ENCODE peak calls at places on chromosome X, in four cellular contexts. L is heart left ventricle, U is transverse colon, O is suprapubic skin. B is an unnamed sample. For H3K9me3, the result is how much of the 10 kb centered on the place peaks cover.

GRCh38 chrX:77003956-77004355 is 443.2 kb upstream of the FGF16 start:
- DNase-seq in L (no peak), U (no peak), O (no peak), B (no peak)

GRCh38 chrX:20514358-20514757 is 247.6 kb upstream of the RPS6KA3 start:
- DNase-seq in U (no peak), L (no peak), O (no peak), B (no peak)

GRCh38 chrX:144006811-144007210 is 122.9 kb downstream of the UBE2NL start:
- DNase-seq in U (no peak), L (no peak), O (no peak), B (no peak)

GRCh38 chrX:66625525-66625924 is 13.4 kb downstream of the EDA2R start:
- DNase-seq in U (no peak), O (no peak), L (no peak), B (no peak)

GRCh38 chrX:53317365-53318069 is 36.1 kb upstream of the IQSEC2 start:
- DNase-seq in U (peak), L (peak), O (no peak), B (peak)

GRCh38 chrX:12825801-12826200 is 34.6 kb downstream of the PRPS2 start:
- DNase-seq in O (no peak), L (no peak), U (no peak), B (no peak)

GRCh38 chrX:103918584-103919335 is 43.7 kb upstream of the TMSB15B start:
- DNase-seq in O (peak), L (peak), U (peak), B (peak)

GRCh38 chrX:119398974-119399771 is at the start of gene SLC25A43:
- DNase-seq in U (peak), L (peak), O (no peak), B (peak)

DNA sequence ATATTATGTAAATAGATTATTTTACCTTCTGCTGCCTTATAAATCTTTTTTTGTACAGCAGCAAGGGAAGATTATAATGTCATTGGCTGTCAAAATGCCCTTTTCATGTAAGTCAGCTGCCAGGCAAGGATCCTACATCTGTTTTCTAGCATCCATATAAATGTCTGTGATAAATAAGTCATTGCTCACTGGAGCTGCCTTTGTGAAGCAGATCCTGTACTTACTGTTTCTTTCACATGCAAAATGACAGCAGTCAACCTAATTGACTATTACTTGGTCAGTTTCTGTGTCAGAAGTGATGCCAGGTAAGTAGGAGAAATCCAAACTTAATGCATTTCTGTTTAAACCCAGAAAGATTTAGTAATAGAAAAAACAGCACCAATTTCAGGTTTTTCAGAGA is 620.7 kb downstream of the RPA4 start:
- DNase-seq in O (no peak), U (no peak), L (no peak), B (no peak)
- H3K4me3 ChIP-seq in O (no peak), U (no peak), L (no peak), B (no peak)

DNA sequence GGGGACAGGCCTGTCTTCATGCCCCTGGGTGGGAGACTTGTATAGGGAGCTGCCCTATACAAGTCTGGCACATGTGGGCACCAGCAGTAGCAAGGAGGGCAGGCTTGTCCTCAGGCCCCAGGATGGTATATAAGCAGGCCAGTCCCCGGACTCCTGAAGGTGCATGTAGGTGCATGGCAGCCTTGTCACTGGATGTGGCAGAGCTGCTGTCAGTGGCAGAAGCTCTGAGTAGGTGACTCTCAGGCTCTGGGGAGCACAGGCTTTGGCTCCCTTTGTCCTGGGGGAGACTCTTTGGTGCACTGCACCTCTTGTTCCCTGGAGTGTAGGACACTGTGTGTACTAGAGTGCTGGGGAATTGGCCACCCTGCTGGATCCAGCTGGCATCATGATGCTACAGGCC is 376.7 kb upstream of the DIPK2B start:
- DNase-seq in O (no peak), U (no peak), L (no peak), B (no peak)
- TF ChIP-seq CTCF in O (no peak), U (no peak), L (no peak), B (no peak)

GRCh38 chrX:776061-776460 is 145.5 kb downstream of the SHOX start:
- DNase-seq in U (no peak), O (peak), L (no peak), B (no peak)
- H3K9me3 ChIP-seq in U (under half), O (under half), L (under half), B (under half)

DNA sequence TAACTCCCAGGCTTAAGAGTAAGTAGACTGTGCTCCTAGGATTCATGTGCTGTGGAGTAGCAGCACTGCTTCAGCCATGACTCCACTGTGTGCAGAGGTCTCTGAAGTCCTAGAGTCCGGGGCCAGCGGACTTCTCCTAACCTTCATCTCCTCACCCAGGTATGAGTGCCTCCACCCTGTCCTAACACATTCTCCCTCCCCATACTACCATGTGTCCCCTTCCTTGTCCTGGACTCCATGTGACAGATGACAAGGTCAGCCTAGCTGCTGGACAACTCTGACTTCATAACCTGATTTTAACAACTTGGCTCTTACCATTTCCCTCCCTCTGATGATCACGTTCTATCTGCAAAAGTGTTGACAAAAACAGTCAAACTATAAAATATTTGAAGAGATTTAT is 16.7 kb downstream of the ASB11 start:
- DNase-seq in O (no peak), L (no peak), U (no peak), B (no peak)
- H3K4me3 ChIP-seq in O (no peak), L (peak), U (no peak), B (no peak)

DNA sequence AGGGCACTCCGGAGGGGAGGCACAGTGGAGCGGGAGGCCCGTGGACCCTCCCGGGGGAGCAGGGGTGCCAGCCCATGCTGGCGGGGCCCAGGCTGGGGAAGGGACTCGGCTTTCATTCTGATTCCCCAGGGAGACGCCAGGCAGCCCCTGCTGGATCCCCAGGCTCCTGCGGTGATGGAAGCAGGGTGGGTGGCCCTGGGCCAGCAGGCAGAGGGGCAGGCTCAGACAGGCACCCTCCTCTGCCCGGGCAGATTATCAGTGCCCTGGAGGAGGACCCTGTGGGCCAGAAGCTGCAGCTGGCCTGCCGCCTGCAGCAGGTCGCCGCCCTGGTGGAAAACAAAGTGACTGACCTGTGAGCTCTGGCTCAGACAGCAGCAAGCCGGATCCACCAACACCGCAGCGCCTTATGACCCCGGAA is 2.1 kb upstream of the SRPK3 start:
- DNase-seq in L (peak), O (no peak), U (no peak), B (no peak)
- TF ChIP-seq CTCF in L (no peak), O (no peak), U (no peak), B (no peak)

GRCh38 chrX:57952320-57952678 is 42.0 kb upstream of the ZXDA start:
- DNase-seq in L (peak), U (no peak), O (no peak), B (no peak)

GRCh38 chrX:57951666-57952319 is 41.5 kb upstream of the ZXDA start:
- DNase-seq in O (no peak), L (peak), U (peak), B (peak)
- H3K9me3 ChIP-seq in O (under half), L (under half), U (under half), B (under half)

DNA sequence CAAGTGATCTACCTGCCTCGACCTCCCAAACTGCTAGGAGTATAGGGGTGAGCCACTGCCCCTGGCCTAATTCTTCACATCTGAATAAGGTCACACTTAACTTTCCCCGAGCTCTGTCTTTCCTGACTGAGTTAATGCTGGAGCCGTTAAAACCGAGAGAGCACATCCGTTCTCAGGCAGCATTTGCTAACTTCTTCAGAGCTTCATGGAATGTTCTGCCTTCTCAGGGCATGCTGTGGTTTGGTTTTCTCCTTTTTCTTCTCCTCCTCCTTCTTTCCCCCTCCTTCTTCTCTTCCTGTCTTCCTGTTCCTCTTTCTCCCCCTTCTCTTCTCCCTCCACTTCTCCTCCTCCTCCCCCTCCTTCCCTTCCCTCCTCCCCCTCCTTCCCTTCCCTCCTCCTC is 119.9 kb downstream of the ASMT start:
- DNase-seq in U (no peak), O (no peak), L (no peak), B (no peak)
- H3K4me3 ChIP-seq in U (no peak), O (no peak), L (no peak), B (no peak)

GRCh38 chrX:140123446-140123845 is 158.1 kb upstream of the CXorf66 start:
- DNase-seq in L (no peak), U (no peak), O (no peak), B (no peak)
- TF ChIP-seq CTCF in L (no peak), U (no peak), O (no peak), B (no peak)

DNA sequence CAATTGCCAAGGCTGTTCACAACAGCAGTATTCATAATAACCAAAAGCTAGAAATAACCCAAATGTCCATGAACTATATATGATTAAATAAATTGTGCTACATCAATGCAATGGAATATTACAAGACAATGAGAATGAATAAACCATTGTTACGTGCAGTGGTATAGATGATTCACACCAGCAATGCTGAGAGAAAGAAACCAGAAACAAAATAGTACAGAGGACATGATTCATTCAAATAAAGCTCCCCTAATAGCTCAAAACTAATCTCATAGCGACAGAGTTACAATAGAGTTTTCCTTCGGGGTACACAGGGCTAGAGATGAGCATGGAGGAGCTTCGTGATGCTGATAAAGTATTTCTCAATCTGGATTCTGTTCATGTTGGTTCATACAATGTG is 148.1 kb upstream of the SPANXN1 start:
- DNase-seq in L (no peak), U (no peak), O (no peak), B (no peak)
- H3K9me3 ChIP-seq in L (under half), U (under half), O (under half), B (under half)

GRCh38 chrX:48472225-48472624 is 2.2 kb upstream of the SLC38A5 start:
- DNase-seq in L (no peak), U (no peak), O (no peak), B (no peak)

GRCh38 chrX:48468693-48469691 is 1.1 kb downstream of the SLC38A5 start:
- DNase-seq in U (peak), L (no peak), O (no peak), B (peak)

GRCh38 chrX:48471504-48471903 is 1.4 kb upstream of the SLC38A5 start:
- DNase-seq in L (no peak), O (no peak), U (no peak), B (no peak)

GRCh38 chrX:48470833-48471118 is 716 bp upstream of the SLC38A5 start:
- DNase-seq in L (no peak), O (no peak), U (no peak), B (no peak)

DNA sequence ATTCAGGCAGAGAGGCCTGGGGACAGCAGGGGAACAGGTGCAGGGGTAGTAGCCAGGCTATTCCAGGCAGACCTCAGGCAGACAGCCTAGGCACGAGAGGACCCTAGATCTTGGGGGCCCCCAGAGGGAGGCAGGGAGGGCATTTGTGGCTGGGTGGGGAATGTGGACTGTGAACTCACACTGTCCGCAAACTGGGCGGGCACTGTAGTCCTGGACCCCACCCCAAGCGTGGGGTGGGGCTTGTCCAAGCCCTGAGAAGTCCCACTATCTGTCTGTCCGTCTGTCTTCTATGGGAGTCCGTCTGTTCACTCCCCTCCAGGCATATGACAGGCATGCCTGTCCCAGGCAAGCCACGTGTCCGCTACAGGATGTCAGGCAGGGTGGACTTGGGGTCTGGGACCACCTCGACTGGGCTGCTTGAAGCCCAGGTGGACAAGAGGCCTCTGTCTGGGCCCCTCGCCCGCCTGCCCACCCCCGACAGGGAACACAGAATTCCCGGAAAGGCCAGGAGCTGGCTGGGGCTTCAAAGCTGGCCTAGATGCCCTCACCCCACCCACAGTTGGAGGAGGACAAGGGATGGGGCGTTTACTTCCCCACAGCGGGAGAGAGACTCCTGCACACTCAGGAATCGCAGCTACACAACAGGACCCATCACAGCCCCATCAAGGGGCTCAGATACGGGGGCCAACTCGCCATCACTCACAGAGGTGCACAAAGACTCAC is at the start of gene SLC38A5:
- DNase-seq in U (peak), O (no peak), L (no peak), B (no peak)
- H3K4me3 ChIP-seq in U (peak), O (peak), L (peak), B (no peak)

B was measured in mucosa of descending colon.